ENCODE peak calls at places on chromosomes 12 and 14, in eight cellular contexts. K, Q, W, S, T, V, X and O are unnamed samples.

GRCh38 chr12:118060301-118061010 is 523 bp downstream of the WSB2 start:
- DNase-seq in K (peak), Q (peak), W (peak), S (no peak), T (peak), V (peak), X (no peak), O (peak)

GRCh38 chr12:20350495-20350894 is 17.8 kb upstream of the PDE3A start:
- DNase-seq in K (no peak), Q (no peak), W (no peak), S (no peak), T (no peak), V (no peak), X (peak), O (no peak)

GRCh38 chr14:88322505-88323085 is 474 bp downstream of the KCNK10 start:
- DNase-seq in K (no peak), Q (no peak), W (no peak), S (no peak), T (no peak), V (no peak), X (no peak), O (no peak)

GRCh38 chr12:39372929-39373328 is 70.0 kb downstream of the KIF21A start:
- DNase-seq in K (peak), Q (no peak), W (no peak), S (peak), T (no peak), V (no peak), X (no peak), O (no peak)

GRCh38 chr14:23432102-23432925 is 3.1 kb downstream of the MYH7 start:
- DNase-seq in K (no peak), Q (no peak), W (no peak), S (no peak), T (no peak), V (no peak), X (no peak), O (no peak)

GRCh38 chr12:3379079-3379478 is 111.9 kb upstream of the PRMT8 start:
- DNase-seq in K (no peak), Q (no peak), W (no peak), S (no peak), T (no peak), V (no peak), X (no peak), O (no peak)

GRCh38 chr12:108815875-108816594 is 41.3 kb downstream of the SSH1 start:
- DNase-seq in K (no peak), Q (no peak), W (no peak), S (no peak), T (no peak), V (no peak), X (no peak), O (no peak)

GRCh38 chr14:89000007-89000942 is 175.8 kb downstream of the TTC8 start:
- DNase-seq in K (peak), Q (no peak), W (no peak), S (no peak), T (no peak), V (no peak), X (peak), O (peak)

GRCh38 chr12:71655907-71656306 is 7.7 kb downstream of the ZFC3H1 start:
- DNase-seq in K (no peak), Q (no peak), W (no peak), S (no peak), T (no peak), V (no peak), X (no peak), O (no peak)

GRCh38 chr12:4483885-4484823 is 38.5 kb upstream of the FGF6 start:
- DNase-seq in K (peak), Q (no peak), W (no peak), S (no peak), T (no peak), V (no peak), X (no peak), O (no peak)

GRCh38 chr14:59629384-59630158 is 53.0 kb upstream of the CCDC175 start:
- DNase-seq in K (no peak), Q (no peak), W (no peak), S (no peak), T (no peak), V (no peak), X (no peak), O (no peak)

GRCh38 chr14:96250545-96250944 is 5.5 kb upstream of the BDKRB1 start:
- DNase-seq in K (no peak), Q (no peak), W (no peak), S (no peak), T (no peak), V (no peak), X (no peak), O (no peak)

GRCh38 chr12:110117948-110118685 is 6.0 kb upstream of the IFT81 start:
- DNase-seq in K (no peak), Q (peak), W (no peak), S (no peak), T (no peak), V (no peak), X (no peak), O (no peak)

GRCh38 chr12:50572275-50572674 is 67.5 kb downstream of the DIP2B start:
- DNase-seq in K (peak), Q (peak), W (peak), S (no peak), T (no peak), V (peak), X (peak), O (peak)

GRCh38 chr14:63266106-63266505 is 52.6 kb downstream of the GPHB5 start:
- DNase-seq in K (no peak), Q (no peak), W (no peak), S (no peak), T (no peak), V (no peak), X (no peak), O (no peak)

GRCh38 chr14:22847661-22848341 is 11.4 kb downstream of the MMP14 start:
- DNase-seq in K (peak), Q (no peak), W (no peak), S (no peak), T (peak), V (peak), X (no peak), O (peak)

GRCh38 chr14:49634547-49635334 is at the start of gene DNAAF2:
- DNase-seq in K (peak), Q (peak), W (peak), S (peak), T (peak), V (peak), X (peak), O (peak)
- TF ChIP-seq POLR2A in K (peak), Q (no peak), W (no peak), S (no peak), T (no peak), V (no peak), X (peak), O (peak)

DNA sequence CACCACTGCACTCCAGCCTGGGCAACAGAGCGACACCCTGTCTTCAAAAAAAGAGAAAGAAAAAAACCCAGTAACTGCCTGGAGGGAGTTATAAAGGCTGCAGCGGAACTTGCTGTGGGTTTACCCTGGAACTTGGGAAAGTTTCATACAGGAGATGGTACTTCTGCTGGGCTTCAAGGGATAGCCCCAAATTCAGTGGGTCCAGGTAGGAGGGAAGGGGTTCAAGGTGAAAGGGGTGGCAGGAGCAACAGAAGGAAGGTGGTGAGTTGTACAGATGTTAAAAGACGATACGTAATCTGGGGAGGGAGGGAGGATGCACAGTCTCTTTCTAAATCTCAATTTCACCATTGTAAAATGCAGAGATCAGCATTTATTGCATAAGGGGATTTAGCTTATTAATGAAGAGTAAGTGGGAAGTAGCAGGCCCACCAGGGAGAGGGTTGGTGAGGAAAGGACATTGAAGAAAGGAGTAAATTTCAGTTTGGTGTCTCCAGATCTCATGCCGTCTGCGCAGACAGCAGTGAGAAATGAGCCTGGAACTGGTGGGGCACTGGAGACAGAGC is 8.5 kb upstream of the GAS2L3 start:
- DNase-seq in K (no peak), Q (no peak), W (no peak), S (no peak), T (no peak), V (no peak), X (no peak), O (no peak)
- TF ChIP-seq POLR2A in K (no peak), Q (no peak), W (no peak), S (no peak), T (no peak), V (no peak), X (no peak), O (no peak)

GRCh38 chr12:14394317-14395058 is 29.0 kb downstream of the ATF7IP start:
- DNase-seq in K (peak), Q (peak), W (no peak), S (no peak), T (no peak), V (peak), X (peak), O (peak)
- TF ChIP-seq POLR2A in K (peak), Q (no peak), W (no peak), S (peak), T (peak), V (no peak), X (no peak), O (peak)

DNA sequence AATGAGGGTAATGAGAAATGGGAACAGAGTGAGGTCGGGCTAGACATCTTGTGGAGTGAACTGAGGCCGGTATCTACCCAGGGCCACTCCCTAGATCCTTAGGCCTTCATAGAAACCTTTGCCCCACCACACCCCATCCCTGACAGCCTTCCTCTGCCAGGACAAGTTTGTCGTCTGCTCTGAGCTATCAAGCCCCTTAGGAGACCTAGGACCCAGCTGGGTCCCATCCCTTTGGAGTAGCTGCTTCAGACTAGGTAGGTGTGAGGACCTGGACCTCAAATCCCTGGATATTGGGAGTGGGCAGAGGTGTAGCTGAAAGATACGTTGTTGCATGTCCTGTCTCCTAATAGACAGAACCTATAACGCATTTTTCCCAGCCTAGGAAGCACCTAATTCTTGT is at the start of gene TMEM253:
- DNase-seq in K (no peak), Q (no peak), W (no peak), S (no peak), T (no peak), V (no peak), X (no peak), O (no peak)
- TF ChIP-seq POLR2A in K (no peak), Q (no peak), W (no peak), S (no peak), T (no peak), V (no peak), X (no peak), O (no peak)

GRCh38 chr12:68808388-68809189 is 612 bp downstream of the MDM2 start:
- DNase-seq in K (peak), Q (peak), W (peak), S (peak), T (peak), V (peak), X (peak), O (peak)
- TF ChIP-seq POLR2A in K (no peak), Q (peak), W (peak), S (peak), T (peak), V (peak), X (peak), O (peak)

GRCh38 chr12:119627686-119628085 is 34.1 kb downstream of the TMEM233 start:
- DNase-seq in K (no peak), Q (no peak), W (no peak), S (no peak), T (no peak), V (no peak), X (no peak), O (no peak)

GRCh38 chr12:119624971-119625370 is 31.4 kb downstream of the TMEM233 start:
- DNase-seq in K (no peak), Q (no peak), W (no peak), S (no peak), T (no peak), V (no peak), X (no peak), O (no peak)

GRCh38 chr12:119620490-119620889 is 26.9 kb downstream of the TMEM233 start:
- DNase-seq in K (no peak), Q (no peak), W (no peak), S (no peak), T (no peak), V (no peak), X (no peak), O (no peak)

GRCh38 chr12:119627019-119627643 is 33.6 kb downstream of the TMEM233 start:
- DNase-seq in K (no peak), Q (no peak), W (no peak), S (no peak), T (no peak), V (no peak), X (no peak), O (no peak)

GRCh38 chr12:119621878-119622277 is 28.3 kb downstream of the TMEM233 start:
- DNase-seq in K (no peak), Q (no peak), W (no peak), S (no peak), T (no peak), V (no peak), X (no peak), O (no peak)
- TF ChIP-seq POLR2A in K (no peak), Q (no peak), W (no peak), S (no peak), T (no peak), V (no peak), X (no peak), O (no peak)